ENCODE peak calls at places on chromosomes 7 and 10, in ten cellular contexts. M is aorta, F is heart left ventricle, X is adrenal gland, R is cardiac muscle cell, P is lung, W is GM12878, K is psoas muscle, B is IMR-90, L is A549. E is an unnamed sample.

GRCh38 chr10:117218654-117219053 is 21.4 kb downstream of the KCNK18 start:
- DNase-seq in X (no peak), P (no peak), F (no peak), L (no peak), B (no peak), K (no peak), M (no peak), W (no peak), R (no peak), E (no peak)

GRCh38 chr10:86693721-86694369 is 25.5 kb downstream of the LDB3 start:
- DNase-seq in K (no peak), W (no peak), R (no peak), B (peak; percentile 51), M (no peak), P (peak; percentile 46), L (peak; percentile 28), X (no peak), F (no peak), E (peak; percentile 70)

GRCh38 chr10:43262043-43262901 is 4.6 kb downstream of the RASGEF1A start:
- DNase-seq in X (peak; percentile 12), M (no peak), B (no peak), P (no peak), R (no peak), K (no peak), F (no peak), W (no peak), L (no peak), E (no peak)

GRCh38 chr7:135414850-135415439 is 95.0 kb downstream of the CNOT4 start:
- DNase-seq in M (no peak), L (peak; percentile 83), R (peak; percentile 60), K (no peak), P (no peak), F (no peak), W (no peak), B (peak; percentile 64), X (peak; percentile 25), E (peak; percentile 48)

GRCh38 chr10:24871006-24871405 is 81.4 kb downstream of the PRTFDC1 start:
- DNase-seq in L (no peak), P (no peak), F (no peak), B (no peak), K (no peak), W (no peak), X (peak; percentile 44), M (no peak), R (no peak), E (no peak)

GRCh38 chr10:24908793-24909423 is 43.5 kb downstream of the PRTFDC1 start:
- DNase-seq in R (no peak), X (peak; percentile 70), K (no peak), W (no peak), B (peak; percentile 89), F (no peak), P (no peak), L (peak; percentile 53), M (no peak), E (peak; percentile 68)

GRCh38 chr7:20697351-20697750 is 81.9 kb downstream of the ABCB5 start:
- DNase-seq in B (no peak), L (no peak), X (no peak), M (no peak), F (no peak), K (no peak), P (no peak), R (no peak), W (no peak), E (no peak)

GRCh38 chr10:86205086-86205760 is 161.4 kb downstream of the GRID1 start:
- DNase-seq in L (no peak), B (no peak), F (no peak), P (no peak), M (no peak), R (no peak), W (no peak), X (no peak), K (no peak), E (no peak)

GRCh38 chr10:69512901-69513300 is 60.3 kb downstream of the NEUROG3 start:
- DNase-seq in L (no peak), F (no peak), W (no peak), P (no peak), R (no peak), B (no peak), M (no peak), K (no peak), X (no peak), E (no peak)

GRCh38 chr10:12202230-12202629 is 6.2 kb downstream of the CDC123 start:
- DNase-seq in K (no peak), R (no peak), X (no peak), P (no peak), F (no peak), L (no peak), B (no peak), M (no peak), W (no peak), E (no peak)

GRCh38 chr10:5525581-5526271 is 965 bp downstream of the CALML3 start:
- DNase-seq in P (no peak), K (no peak), F (no peak), B (no peak), X (no peak), W (no peak), M (no peak), L (no peak), R (no peak), E (no peak)

GRCh38 chr7:151738925-151739324 is 138.0 kb downstream of the PRKAG2 start:
- DNase-seq in M (no peak), L (no peak), W (no peak), X (no peak), P (no peak), R (no peak), F (no peak), K (no peak), B (no peak), E (no peak)

GRCh38 chr10:73646598-73647041 is 5.3 kb upstream of the MYOZ1 start:
- DNase-seq in M (no peak), L (no peak), K (no peak), W (no peak), P (no peak), X (no peak), F (no peak), R (no peak), B (no peak), E (no peak)
- H3K27ac ChIP-seq in M (no peak overlapping the region), L (no peak overlapping the region), K (peak overlapping the region; percentile 98), W (no peak overlapping the region), P (no peak overlapping the region), X (no peak overlapping the region), F (peak overlapping the region; percentile 99), R (peak overlapping the region; percentile 100), B (no peak overlapping the region), E (no peak overlapping the region)

DNA sequence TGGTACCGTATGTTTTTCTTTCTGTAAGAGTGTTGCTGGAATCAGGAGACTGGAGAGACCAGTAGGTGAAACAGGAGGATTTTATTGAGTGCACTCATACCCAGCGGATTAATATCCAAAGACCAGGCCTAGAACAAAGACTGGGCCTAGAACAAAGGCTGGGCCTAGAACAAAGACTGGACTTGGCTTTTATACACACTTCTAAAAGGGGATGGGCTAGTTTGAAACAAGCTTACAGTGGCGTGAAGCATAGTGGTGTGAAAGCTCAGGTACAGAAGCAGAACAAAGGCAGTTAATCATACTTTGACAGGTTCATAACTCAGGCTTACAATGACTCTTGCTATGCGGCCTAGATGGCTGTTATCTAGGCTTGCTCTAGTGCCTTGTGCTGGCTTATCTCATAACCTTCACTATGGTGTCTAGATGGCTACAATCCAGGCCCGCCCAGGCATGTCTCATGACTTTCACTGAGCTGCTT is 67.7 kb downstream of the TRIM24 start:
- DNase-seq in W (no peak), M (no peak), F (no peak), R (peak; percentile 81), B (no peak), P (no peak), L (peak; percentile 54), X (peak; percentile 83), K (no peak), E (no peak)
- H3K9me3 ChIP-seq in W (peaks cover 20% of the 10 kb centered on the region), M (peaks cover 4% of the 10 kb centered on the region), F (peaks cover 22% of the 10 kb centered on the region), R (no peaks in the 10 kb centered on the region), B (peaks cover 13% of the 10 kb centered on the region), P (peaks cover 8% of the 10 kb centered on the region), L (peaks cover 44% of the 10 kb centered on the region), X (peaks cover 13% of the 10 kb centered on the region), K (peaks cover 27% of the 10 kb centered on the region), E (peaks cover 13% of the 10 kb centered on the region)

GRCh38 chr7:13989138-13989943 is at the start of gene ETV1:
- DNase-seq in P (peak; percentile 72), W (no peak), M (peak; percentile 74), X (peak; percentile 82), B (peak; percentile 60), L (peak; percentile 56), R (peak; percentile 94), F (peak; percentile 75), K (peak; percentile 46), E (peak; percentile 45)
- H3K4me1 ChIP-seq in P (peaks cover 2% of the 10 kb centered on the region), W (no peaks in the 10 kb centered on the region), M (no peaks in the 10 kb centered on the region), X (peaks cover 13% of the 10 kb centered on the region), B (no peaks in the 10 kb centered on the region), L (no peaks in the 10 kb centered on the region), R (peaks cover 18% of the 10 kb centered on the region), F (peaks cover 16% of the 10 kb centered on the region), K (peaks cover 6% of the 10 kb centered on the region), E (peaks cover 4% of the 10 kb centered on the region)

GRCh38 chr10:78543026-78543748 is 509.5 kb downstream of the RPS24 start:
- DNase-seq in K (no peak), W (no peak), P (no peak), B (no peak), R (no peak), F (no peak), X (no peak), M (no peak), L (no peak), E (no peak)

GRCh38 chr10:78544447-78545085 is 510.9 kb downstream of the RPS24 start:
- DNase-seq in F (no peak), B (peak; percentile 15), M (no peak), L (no peak), W (no peak), K (no peak), X (no peak), R (no peak), P (no peak), E (no peak)

GRCh38 chr10:78545756-78546155 is 512.1 kb downstream of the RPS24 start:
- DNase-seq in P (no peak), K (no peak), X (no peak), B (no peak), L (no peak), W (no peak), F (no peak), M (no peak), R (peak; percentile 30), E (no peak)

GRCh38 chr10:78542536-78542935 is 508.9 kb downstream of the RPS24 start:
- DNase-seq in X (no peak), P (no peak), M (no peak), B (no peak), L (no peak), K (no peak), W (no peak), R (no peak), F (no peak), E (no peak)

DNA sequence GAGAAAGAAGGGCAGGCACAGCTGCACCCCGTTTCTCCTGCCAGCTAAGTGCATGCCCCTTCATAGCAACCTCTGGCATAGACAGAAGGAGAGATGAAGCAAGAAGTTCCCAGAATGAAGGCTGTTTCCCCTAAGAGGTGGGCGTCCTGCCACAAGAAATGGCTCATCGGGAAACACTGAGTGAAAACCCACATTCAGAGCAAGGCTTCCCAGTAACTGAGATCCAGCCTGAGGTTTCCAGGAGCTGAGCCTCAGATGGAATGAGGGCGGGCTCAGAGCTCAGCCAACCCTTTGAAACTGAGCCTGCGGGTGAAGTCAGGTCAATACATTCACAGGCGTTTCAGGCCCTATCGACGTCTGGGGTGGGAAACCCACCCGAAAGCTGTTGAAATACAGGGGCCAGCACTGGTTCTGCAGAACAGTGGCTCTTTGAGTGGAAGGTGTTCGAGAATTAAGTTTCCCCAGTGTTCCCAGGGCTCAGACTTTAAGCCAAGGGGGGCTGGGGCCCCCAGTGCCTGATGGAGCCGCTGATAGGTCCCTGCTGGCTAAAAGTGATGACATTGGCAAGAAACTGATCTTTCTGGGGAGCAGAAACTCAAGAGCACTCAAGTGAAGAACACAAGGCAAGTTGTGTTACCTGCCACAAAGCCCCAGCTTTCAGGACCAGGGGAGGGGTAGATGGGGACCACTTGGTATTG is 510.2 kb downstream of the RPS24 start:
- DNase-seq in R (peak; percentile 66), L (no peak), X (peak; percentile 70), F (peak; percentile 61), K (peak; percentile 86), W (no peak), P (peak; percentile 61), B (peak; percentile 94), M (peak; percentile 89), E (no peak)
- H3K27ac ChIP-seq in R (peak overlapping the region; percentile 67), L (no peak overlapping the region), X (peak overlapping the region; percentile 5), F (peak overlapping the region; percentile 67), K (no peak overlapping the region), W (no peak overlapping the region), P (peak overlapping the region; percentile 69), B (peak overlapping the region; percentile 74), M (no peak overlapping the region), E (no peak overlapping the region)